ENCODE peak calls at places on chromosomes 6 and 20, in nine cellular contexts. L, Z, Y, V, F, B, X, M and U are unnamed samples.

GRCh38 chr6:67880939-67881705 is 754.0 kb upstream of the ADGRB3 start:
- DNase-seq in L (no peak), M (peak), V (no peak), Y (no peak), F (no peak), Z (no peak), X (no peak), B (no peak), U (no peak)

GRCh38 chr6:74604279-74604678 is 601.6 kb downstream of the COL12A1 start:
- DNase-seq in V (no peak), F (no peak), X (no peak), L (no peak), Z (no peak), B (no peak), Y (no peak), M (no peak), U (no peak)

GRCh38 chr20:50191566-50192363 is 1.1 kb downstream of the CEBPB start:
- DNase-seq in Y (peak), L (peak), B (peak), M (peak), V (peak), X (peak), Z (peak), F (peak), U (no peak)

GRCh38 chr6:142569676-142570075 is 267.9 kb downstream of the ADGRG6 start:
- DNase-seq in L (no peak), X (no peak), F (no peak), Y (no peak), M (peak), Z (no peak), V (no peak), B (no peak), U (no peak)

GRCh38 chr6:35562060-35562459 is 49.4 kb upstream of the TULP1 start:
- DNase-seq in Z (no peak), Y (no peak), M (peak), X (no peak), F (no peak), L (peak), V (peak), B (no peak), U (no peak)

GRCh38 chr6:14129572-14129971 is 12.0 kb downstream of the CD83 start:
- DNase-seq in M (peak), F (peak), B (peak), L (peak), Z (no peak), V (peak), X (peak), Y (peak), U (peak)

GRCh38 chr6:166556871-166557322 is 29.6 kb downstream of the RAMACL start:
- DNase-seq in M (peak), B (peak), F (peak), V (no peak), Z (peak), L (peak), X (peak), Y (peak), U (no peak)

GRCh38 chr6:20791074-20791473 is 256.8 kb downstream of the CDKAL1 start:
- DNase-seq in M (no peak), B (no peak), L (no peak), Y (no peak), F (no peak), Z (no peak), V (no peak), X (no peak), U (no peak)

GRCh38 chr6:104623052-104623690 is 236.5 kb downstream of the HACE1 start:
- DNase-seq in Z (no peak), B (no peak), M (no peak), V (no peak), F (no peak), L (no peak), Y (no peak), X (no peak), U (no peak)

GRCh38 chr20:62529916-62530642 is 54.3 kb upstream of the GATA5 start:
- DNase-seq in V (no peak), Z (no peak), L (no peak), B (no peak), F (no peak), Y (no peak), X (no peak), M (no peak), U (no peak)

GRCh38 chr20:59571591-59572314 is 32.6 kb upstream of the PHACTR3 start:
- DNase-seq in F (peak), X (peak), M (peak), V (peak), Z (no peak), L (peak), B (peak), Y (peak), U (peak)

GRCh38 chr6:24935753-24936152 is at the start of gene RIPOR2:
- DNase-seq in M (no peak), L (no peak), F (no peak), Z (peak), V (no peak), B (no peak), Y (peak), X (peak), U (no peak)

GRCh38 chr20:37702643-37703337 is 9.0 kb downstream of the CTNNBL1 start:
- DNase-seq in X (no peak), L (no peak), B (no peak), M (no peak), F (no peak), V (no peak), Y (no peak), Z (no peak), U (no peak)

GRCh38 chr6:32397252-32397920 is 9.6 kb downstream of the BTNL2 start:
- DNase-seq in B (no peak), M (peak), L (no peak), F (no peak), V (no peak), X (no peak), Z (no peak), Y (no peak), U (no peak)

GRCh38 chr20:22861231-22861980 is 173.7 kb upstream of the SSTR4 start:
- DNase-seq in Y (no peak), Z (no peak), M (no peak), F (no peak), X (no peak), L (peak), V (no peak), B (no peak), U (no peak)

GRCh38 chr6:36419295-36419694 is 23.4 kb downstream of the PXT1 start:
- DNase-seq in M (no peak), Y (no peak), B (no peak), V (no peak), Z (no peak), L (no peak), F (peak), X (no peak), U (no peak)

GRCh38 chr20:14830466-14830865 is 493.1 kb upstream of the FLRT3 start:
- DNase-seq in Y (no peak), V (no peak), M (no peak), Z (no peak), L (no peak), F (no peak), B (no peak), X (no peak), U (no peak)

GRCh38 chr6:4020822-4021132 is 58.2 kb downstream of the FAM217A start:
- DNase-seq in V (no peak), M (no peak), Y (no peak), Z (no peak), L (no peak), F (no peak), X (no peak), B (no peak), U (no peak)

GRCh38 chr6:43944908-43945777 is 175.1 kb downstream of the VEGFA start:
- DNase-seq in X (no peak), L (no peak), Y (no peak), V (no peak), Z (no peak), B (no peak), M (peak), F (no peak), U (no peak)

GRCh38 chr6:106525111-106525884 is 104.0 kb downstream of the RTN4IP1 start:
- DNase-seq in Y (no peak), Z (no peak), V (no peak), L (no peak), M (no peak), F (no peak), X (no peak), B (no peak), U (no peak)

GRCh38 chr20:1775117-1775516 is 117.5 kb upstream of the SIRPG start:
- DNase-seq in Y (no peak), Z (no peak), X (no peak), V (no peak), B (no peak), L (peak), M (peak), F (peak), U (no peak)

GRCh38 chr6:29483186-29483585 is 4.6 kb downstream of the MAS1L start:
- DNase-seq in M (no peak), X (no peak), F (no peak), L (no peak), B (no peak), Y (no peak), V (no peak), Z (no peak), U (no peak)

GRCh38 chr6:46909371-46909770 is 12.4 kb downstream of the ADGRF5 start:
- DNase-seq in Y (no peak), Z (no peak), X (no peak), B (no peak), M (peak), F (no peak), V (no peak), L (no peak), U (no peak)

GRCh38 chr6:136718486-136718885 is 73.8 kb downstream of the MAP3K5 start:
- DNase-seq in V (no peak), Z (no peak), F (no peak), Y (no peak), X (no peak), M (no peak), B (no peak), L (no peak), U (no peak)

GRCh38 chr20:33648396-33649004 is 13.6 kb upstream of the C20orf144 start:
- DNase-seq in Z (no peak), V (no peak), L (no peak), F (peak), M (peak), B (no peak), Y (peak), X (no peak), U (no peak)

GRCh38 chr6:107423474-107423873 is 35.9 kb downstream of the PDSS2 start:
- DNase-seq in F (no peak), Z (no peak), B (no peak), L (no peak), X (no peak), V (no peak), M (no peak), Y (no peak), U (no peak)

GRCh38 chr6:84052204-84052882 is 18.8 kb downstream of the MRAP2 start:
- DNase-seq in L (peak), V (peak), X (peak), M (peak), F (peak), Z (no peak), Y (peak), B (peak), U (peak)

GRCh38 chr6:125835221-125835744 is 44.5 kb downstream of the NCOA7 start:
- DNase-seq in Y (no peak), B (peak), Z (no peak), M (peak), F (no peak), L (peak), V (peak), X (no peak), U (no peak)

GRCh38 chr6:79632580-79632979 is 1.5 kb downstream of the SH3BGRL2 start:
- DNase-seq in V (no peak), M (peak), Y (no peak), B (no peak), X (no peak), F (no peak), Z (no peak), L (peak), U (no peak)

GRCh38 chr20:33423141-33423834 is 20.3 kb downstream of the SNTA1 start:
- DNase-seq in B (peak), V (peak), X (peak), Z (no peak), Y (peak), L (peak), M (peak), F (no peak), U (no peak)

GRCh38 chr6:148681666-148682065 is 65.2 kb upstream of the UST start:
- DNase-seq in M (no peak), Y (no peak), L (no peak), B (no peak), F (no peak), X (no peak), Z (no peak), V (no peak), U (no peak)

GRCh38 chr6:143973097-143973979 is 34.7 kb downstream of the PLAGL1 start:
- DNase-seq in F (no peak), Y (no peak), L (no peak), X (no peak), V (no peak), B (no peak), Z (no peak), M (no peak), U (no peak)

GRCh38 chr6:168439791-168440491 is 1.0 kb upstream of the SMOC2 start:
- DNase-seq in B (no peak), L (no peak), F (no peak), V (no peak), M (no peak), X (no peak), Y (no peak), Z (no peak), U (no peak)
- H3K27ac ChIP-seq in B (no peak), L (no peak), F (no peak), V (no peak), M (no peak), X (no peak), Y (peak), Z (peak), U (no peak)

GRCh38 chr20:44759595-44759994 is 13.9 kb downstream of the KCNK15 start:
- DNase-seq in Z (no peak), Y (no peak), V (no peak), M (no peak), X (no peak), B (no peak), F (no peak), L (no peak), U (no peak)
- TF ChIP-seq CTCF in Z (no peak), Y (no peak), V (no peak), M (no peak), X (no peak), B (no peak), F (no peak), L (no peak), U (no peak)

GRCh38 chr6:56756219-56756789 is 113.6 kb upstream of the DST start:
- DNase-seq in F (no peak), Z (no peak), M (no peak), B (no peak), V (no peak), X (no peak), L (no peak), Y (no peak), U (no peak)
- H3K27ac ChIP-seq in F (no peak), Z (peak), M (peak), B (no peak), V (peak), X (no peak), L (peak), Y (peak), U (peak)

GRCh38 chr6:111803804-111804203 is 69.4 kb downstream of the FYN start:
- DNase-seq in V (no peak), Z (no peak), X (no peak), L (peak), M (peak), F (no peak), Y (no peak), B (no peak), U (peak)

GRCh38 chr6:111802720-111803119 is 70.5 kb downstream of the FYN start:
- DNase-seq in L (no peak), F (no peak), X (no peak), Y (no peak), V (no peak), B (no peak), Z (no peak), M (no peak), U (no peak)

GRCh38 chr6:111803384-111803783 is 69.9 kb downstream of the FYN start:
- DNase-seq in F (no peak), Z (no peak), V (no peak), Y (no peak), X (no peak), M (no peak), L (no peak), B (no peak), U (no peak)

GRCh38 chr6:111805511-111806181 is 67.6 kb downstream of the FYN start:
- DNase-seq in X (no peak), Z (no peak), V (no peak), Y (no peak), M (peak), L (peak), F (no peak), B (no peak), U (no peak)

GRCh38 chr6:111804627-111805235 is 68.5 kb downstream of the FYN start:
- DNase-seq in L (peak), B (no peak), M (peak), F (no peak), Y (no peak), X (no peak), V (peak), Z (no peak), U (no peak)
- TF ChIP-seq CTCF in L (peak), B (no peak), M (peak), F (no peak), Y (no peak), X (no peak), V (peak), Z (no peak), U (no peak)

GRCh38 chr6:42103218-42103617 is 39.2 kb downstream of the C6orf132 start:
- DNase-seq in X (no peak), L (no peak), M (no peak), F (no peak), B (no peak), Y (no peak), Z (no peak), V (no peak), U (no peak)
- H3K27ac ChIP-seq in X (no peak), L (no peak), M (no peak), F (peak), B (no peak), Y (peak), Z (peak), V (peak), U (no peak)

GRCh38 chr6:26204332-26205160 is 117.3 kb downstream of the HFE start:
- DNase-seq in X (peak), M (peak), L (peak), V (peak), B (peak), F (peak), Z (peak), Y (peak), U (peak)
- TF ChIP-seq CTCF in X (no peak), M (peak), L (peak), V (peak), B (no peak), F (peak), Z (peak), Y (peak), U (peak)

DNA sequence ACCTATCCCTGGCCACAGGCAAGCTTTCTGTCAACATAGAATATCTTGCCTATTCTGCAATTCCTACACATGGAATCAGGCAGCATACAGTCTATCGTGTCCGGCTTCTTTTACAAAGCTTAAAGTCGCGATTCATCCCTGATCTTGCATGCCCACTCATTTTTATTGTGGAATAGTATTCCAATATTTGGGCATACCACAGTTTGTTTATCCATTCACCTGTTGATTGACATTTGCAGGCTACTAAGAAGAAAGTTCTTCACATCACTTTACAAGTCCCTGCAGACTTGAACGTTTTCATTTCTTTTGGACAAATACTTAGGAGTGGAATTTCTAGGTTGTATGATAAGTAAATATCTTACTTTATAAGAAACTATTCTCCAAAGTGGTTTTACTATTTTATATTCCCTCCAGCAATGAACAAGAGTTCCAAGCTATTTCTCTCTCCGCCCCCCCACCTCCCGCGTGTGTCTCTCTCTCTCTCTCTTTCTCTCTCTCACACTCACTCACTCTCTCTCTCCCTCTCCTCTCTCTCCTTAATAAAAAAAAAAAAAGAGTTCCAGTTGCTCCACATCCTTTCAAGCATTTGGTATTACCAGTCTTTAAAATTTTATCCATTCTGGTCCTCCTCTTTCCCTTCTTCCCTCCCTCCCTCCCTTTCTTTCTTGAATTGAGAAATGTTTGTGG is 1.1 kb upstream of the PLCB1 start:
- DNase-seq in V (no peak), F (no peak), Y (no peak), X (no peak), Z (no peak), M (no peak), L (no peak), B (no peak), U (no peak)
- H3K27ac ChIP-seq in V (peak), F (no peak), Y (peak), X (no peak), Z (peak), M (no peak), L (no peak), B (no peak), U (no peak)